ENCODE peak calls at places on chromosomes 11 and 22, in eight cellular contexts. J is MM.1S, N is uterus, Q is GM23338, Z is tibial nerve, D is A549, A is colonic mucosa, S is right lobe of liver. G is an unnamed sample.

GRCh38 chr11:10605941-10606381 is 37.5 kb upstream of the LYVE1 start:
- DNase-seq in D (no peak), A (peak; percentile 34), N (no peak), J (no peak), Z (peak; percentile 41), S (peak; percentile 75), Q (peak; percentile 55), G (peak; percentile 79)

GRCh38 chr11:34191592-34191991 is 86.2 kb downstream of the NAT10 start:
- DNase-seq in Z (no peak), J (no peak), N (no peak), D (no peak), A (no peak), Q (no peak), S (no peak), G (no peak)

GRCh38 chr11:65417702-65418430 is 4.7 kb upstream of the NEAT1 start:
- DNase-seq in Z (peak; percentile 40), A (no peak), Q (no peak), J (no peak), N (peak; percentile 71), S (peak; percentile 74), D (no peak), G (no peak)

GRCh38 chr22:29765905-29766631 is 739 bp downstream of the ZMAT5 start:
- DNase-seq in Z (no peak), A (peak; percentile 54), J (no peak), D (no peak), S (no peak), N (no peak), Q (no peak), G (no peak)

GRCh38 chr22:37745548-37746365 is 48.9 kb downstream of the TRIOBP start:
- DNase-seq in Z (peak; percentile 83), A (peak; percentile 92), J (peak; percentile 92), N (peak; percentile 91), D (peak; percentile 82), Q (peak; percentile 97), S (peak; percentile 94), G (no peak)

GRCh38 chr11:123521930-123522329 is 91.9 kb downstream of the GRAMD1B start:
- DNase-seq in D (no peak), S (no peak), A (no peak), J (no peak), N (no peak), Q (no peak), Z (no peak), G (no peak)

GRCh38 chr22:32531955-32532818 is 57.6 kb downstream of the FBXO7 start:
- DNase-seq in N (peak; percentile 95), J (no peak), D (no peak), Z (no peak), A (peak; percentile 58), Q (peak; percentile 97), S (peak; percentile 68), G (no peak)

GRCh38 chr11:39365809-39366436 is 2093.5 kb downstream of the LRRC4C start:
- DNase-seq in Q (peak; percentile 26), A (no peak), N (no peak), S (no peak), Z (no peak), J (no peak), D (peak; percentile 31), G (no peak)

GRCh38 chr22:39242389-39242808 is 2.4 kb downstream of the PDGFB start:
- DNase-seq in Q (peak; percentile 77), Z (no peak), J (peak; percentile 32), S (no peak), N (no peak), D (no peak), A (no peak), G (no peak)

GRCh38 chr11:120130991-120131760 is 6.7 kb downstream of the TRIM29 start:
- DNase-seq in N (peak; percentile 7), D (no peak), Q (no peak), S (no peak), J (no peak), Z (no peak), A (no peak), G (no peak)

GRCh38 chr11:58775066-58775708 is 43.4 kb upstream of the GLYAT start:
- DNase-seq in Q (no peak), A (no peak), S (no peak), N (no peak), J (no peak), D (no peak), Z (no peak), G (no peak)

GRCh38 chr22:31087744-31088215 is 6.7 kb downstream of the SMTN start:
- DNase-seq in A (no peak), J (no peak), Z (no peak), S (no peak), Q (no peak), N (no peak), D (no peak), G (peak; percentile 83)

GRCh38 chr11:62757846-62758788 is 3.3 kb upstream of the POLR2G start:
- DNase-seq in Q (peak; percentile 94), Z (no peak), D (no peak), S (no peak), J (no peak), N (no peak), A (no peak), G (no peak)
- H3K4me3 ChIP-seq in Q (peak overlapping the region; percentile 50), Z (no peak overlapping the region), D (no peak overlapping the region), S (no peak overlapping the region), J (no peak overlapping the region), N (no peak overlapping the region), A (no peak overlapping the region), G (no peak overlapping the region)

DNA sequence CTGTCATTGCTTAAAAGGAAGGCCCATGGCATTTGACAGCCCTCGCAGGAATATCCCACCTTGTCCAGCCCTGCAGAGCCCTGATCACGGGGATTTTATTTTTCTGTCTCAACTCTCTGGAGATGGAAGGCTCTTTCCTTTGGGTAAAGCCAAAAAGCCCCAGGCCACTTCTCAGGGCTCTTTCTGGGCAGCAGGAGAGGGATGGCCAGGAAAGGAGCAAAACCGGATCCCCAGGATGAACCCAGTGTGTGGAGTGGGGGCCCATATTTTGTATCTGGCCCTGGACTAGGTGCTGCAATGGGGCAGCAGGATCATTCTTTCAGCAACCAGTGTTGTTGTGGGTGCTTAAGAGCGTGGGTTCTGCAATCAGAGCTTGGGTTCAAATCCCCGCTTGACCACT is 11.0 kb downstream of the CREB3L1 start:
- DNase-seq in S (no peak), Z (no peak), N (no peak), Q (no peak), D (no peak), J (no peak), A (no peak), G (no peak)
- H3K4me1 ChIP-seq in S (no peaks in the 10 kb centered on the region), Z (peaks cover 11% of the 10 kb centered on the region), N (peaks cover 9% of the 10 kb centered on the region), Q (peaks cover 42% of the 10 kb centered on the region), D (peaks cover 22% of the 10 kb centered on the region), J (no peaks in the 10 kb centered on the region), A (no peaks in the 10 kb centered on the region), G (peaks cover 59% of the 10 kb centered on the region)

GRCh38 chr11:32385998-32386397 is 49.3 kb downstream of the WT1 start:
- DNase-seq in D (peak; percentile 44), N (peak; percentile 41), S (no peak), A (peak; percentile 20), Z (no peak), J (peak; percentile 27), Q (peak; percentile 84), G (no peak)
- TF ChIP-seq CTCF in D (peak; percentile 53), N (peak; percentile 42), S (peak; percentile 28), A (no peak), Z (no peak), J (peak; percentile 36), Q (peak; percentile 77), G (no peak)

GRCh38 chr11:116485425-116485824 is 287.4 kb downstream of the BUD13 start:
- DNase-seq in S (no peak), J (no peak), N (no peak), D (no peak), Z (no peak), Q (no peak), A (no peak), G (no peak)
- H3K4me3 ChIP-seq in S (no peak overlapping the region), J (no peak overlapping the region), N (no peak overlapping the region), D (no peak overlapping the region), Z (no peak overlapping the region), Q (no peak overlapping the region), A (no peak overlapping the region), G (no peak overlapping the region)

GRCh38 chr11:47512701-47513100 is 40.2 kb downstream of the CELF1 start:
- DNase-seq in S (no peak), N (no peak), D (no peak), A (no peak), Q (no peak), J (no peak), Z (no peak), G (no peak)
- H3K4me1 ChIP-seq in S (no peaks in the 10 kb centered on the region), N (peaks cover 3% of the 10 kb centered on the region), D (peaks cover 94% of the 10 kb centered on the region), A (peaks cover 27% of the 10 kb centered on the region), Q (peaks cover 50% of the 10 kb centered on the region), J (peaks cover 6% of the 10 kb centered on the region), Z (peaks cover 59% of the 10 kb centered on the region), G (peaks cover 93% of the 10 kb centered on the region)

GRCh38 chr11:57641011-57641410 is 8.7 kb downstream of the YPEL4 start:
- DNase-seq in D (peak; percentile 36), S (peak; percentile 51), J (peak; percentile 30), N (no peak), A (no peak), Q (peak; percentile 61), Z (no peak), G (no peak)
- TF ChIP-seq CTCF in D (no peak), S (peak; percentile 17), J (peak; percentile 36), N (no peak), A (no peak), Q (peak; percentile 41), Z (no peak), G (no peak)

GRCh38 chr11:71079795-71080194 is 172.6 kb downstream of the SHANK2 start:
- DNase-seq in N (no peak), D (no peak), Z (no peak), A (no peak), S (no peak), J (no peak), Q (no peak), G (no peak)

GRCh38 chr11:71080239-71081097 is 171.9 kb downstream of the SHANK2 start:
- DNase-seq in S (peak; percentile 72), A (peak; percentile 81), Z (peak; percentile 78), N (no peak), Q (peak; percentile 95), J (peak; percentile 65), D (peak; percentile 87), G (no peak)

GRCh38 chr11:71076525-71077304 is 175.7 kb downstream of the SHANK2 start:
- DNase-seq in Z (no peak), J (no peak), S (no peak), A (no peak), N (no peak), D (no peak), Q (peak; percentile 21), G (no peak)

GRCh38 chr11:71076021-71076420 is 176.4 kb downstream of the SHANK2 start:
- DNase-seq in A (no peak), N (no peak), Z (no peak), J (no peak), S (no peak), D (no peak), Q (no peak), G (no peak)

DNA sequence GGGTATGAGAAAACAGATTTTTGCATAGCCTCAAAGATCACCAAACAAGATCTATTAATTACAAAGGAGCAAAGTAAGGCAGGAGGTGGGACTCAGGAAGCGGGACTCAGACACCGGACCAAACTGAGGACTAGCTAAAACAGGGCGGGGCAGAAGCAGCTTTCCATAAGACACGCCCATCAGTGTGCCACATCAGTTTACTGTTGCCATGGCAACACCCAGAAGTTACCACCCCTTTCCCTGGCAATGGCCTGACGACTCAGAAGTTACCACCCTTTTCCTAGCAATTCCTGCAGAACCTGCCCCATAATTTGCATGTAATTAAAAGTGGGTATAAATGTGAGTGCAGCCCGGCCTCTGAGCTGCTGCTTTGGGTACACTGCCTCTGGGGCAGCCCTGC is 173.9 kb downstream of the SHANK2 start:
- DNase-seq in A (peak; percentile 32), D (peak; percentile 38), Q (peak; percentile 51), S (no peak), Z (no peak), J (no peak), N (no peak), G (no peak)
- H3K4me3 ChIP-seq in A (no peak overlapping the region), D (no peak overlapping the region), Q (no peak overlapping the region), S (no peak overlapping the region), Z (no peak overlapping the region), J (no peak overlapping the region), N (no peak overlapping the region), G (no peak overlapping the region)

GRCh38 chr11:121367434-121367833 is 74.9 kb downstream of the SC5D start:
- DNase-seq in S (no peak), N (no peak), Z (no peak), Q (no peak), D (no peak), J (peak; percentile 81), A (no peak), G (no peak)
- H3K4me1 ChIP-seq in S (no peaks in the 10 kb centered on the region), N (peaks cover 10% of the 10 kb centered on the region), Z (no peaks in the 10 kb centered on the region), Q (peaks cover 42% of the 10 kb centered on the region), D (no peaks in the 10 kb centered on the region), J (peaks cover 5% of the 10 kb centered on the region), A (peaks cover 4% of the 10 kb centered on the region), G (peaks cover 19% of the 10 kb centered on the region)